ENCODE peak calls at places on chromosomes 12 and 14, in four cellular contexts. U is K562, J is SK-N-SH, O is H1. K is an unnamed sample.

GRCh38 chr12:72053604-72054003 is 115.0 kb downstream of the TPH2 start:
- DNase-seq in U (no peak), J (no peak), O (no peak), K (no peak)

GRCh38 chr12:29155079-29155478 is 6.0 kb downstream of the FAR2 start:
- DNase-seq in U (peak), J (peak), O (no peak), K (no peak)

GRCh38 chr12:90574676-90575075 is 380.3 kb downstream of the CCER1 start:
- DNase-seq in U (no peak), J (no peak), O (no peak), K (no peak)

GRCh38 chr12:121568503-121568902 is 12.3 kb downstream of the KDM2B start:
- DNase-seq in U (no peak), J (no peak), O (no peak), K (no peak)

GRCh38 chr12:124500232-124501079 is 67.0 kb downstream of the NCOR2 start:
- DNase-seq in U (no peak), J (no peak), O (peak), K (peak)

GRCh38 chr12:51941669-51942455 is 9.6 kb upstream of the ACVR1B start:
- DNase-seq in U (no peak), J (no peak), O (no peak), K (no peak)

GRCh38 chr12:31033681-31034080 is 40.0 kb upstream of the DDX11 start:
- DNase-seq in U (no peak), J (no peak), O (no peak), K (no peak)

GRCh38 chr14:88013750-88014349 is 8.9 kb downstream of the GPR65 start:
- DNase-seq in U (peak), J (peak), O (peak), K (peak)

GRCh38 chr12:20017772-20018171 is 350.6 kb upstream of the PDE3A start:
- DNase-seq in U (no peak), J (no peak), O (no peak), K (no peak)

GRCh38 chr12:46269429-46270241 is 792 bp upstream of the SLC38A1 start:
- DNase-seq in U (no peak), J (no peak), O (peak), K (peak)

GRCh38 chr12:89827592-89827991 is 119.0 kb upstream of the ATP2B1 start:
- DNase-seq in U (peak), J (no peak), O (no peak), K (no peak)

GRCh38 chr14:104421401-104421821 is 158.2 kb upstream of the C14orf180 start:
- DNase-seq in U (no peak), J (peak), O (no peak), K (no peak)

GRCh38 chr14:92783813-92784431 is 10.2 kb upstream of the GOLGA5 start:
- DNase-seq in U (peak), J (peak), O (no peak), K (no peak)

GRCh38 chr12:114011711-114012110 is 45.6 kb upstream of the RBM19 start:
- DNase-seq in U (no peak), J (no peak), O (no peak), K (no peak)

GRCh38 chr12:112140728-112141127 is 15.4 kb downstream of the TRAFD1 start:
- DNase-seq in U (no peak), J (no peak), O (no peak), K (no peak)

GRCh38 chr12:74541074-74541473 is 3.4 kb downstream of the ATXN7L3B start:
- DNase-seq in U (no peak), J (no peak), O (no peak), K (peak)

GRCh38 chr12:17060260-17060659 is 454.3 kb upstream of the LMO3 start:
- DNase-seq in U (no peak), J (no peak), O (no peak), K (no peak)

GRCh38 chr12:124928095-124928911 is 13.9 kb upstream of the UBC start:
- DNase-seq in U (no peak), J (no peak), O (no peak), K (peak)

GRCh38 chr12:6182279-6182898 is 17.8 kb upstream of the CD9 start:
- DNase-seq in U (peak), J (peak), O (no peak), K (no peak)

GRCh38 chr14:61106627-61107147 is 125.6 kb downstream of the SLC38A6 start:
- DNase-seq in U (no peak), J (peak), O (peak), K (no peak)

GRCh38 chr14:31895206-31895605 is 181.9 kb upstream of the ARHGAP5 start:
- DNase-seq in U (no peak), J (no peak), O (no peak), K (no peak)

GRCh38 chr14:22847661-22848341 is 11.4 kb downstream of the MMP14 start:
- DNase-seq in U (no peak), J (peak), O (peak), K (no peak)

GRCh38 chr14:104143521-104144452 is 5.4 kb downstream of the KIF26A start:
- DNase-seq in U (no peak), J (peak), O (peak), K (peak)

GRCh38 chr14:75132374-75133086 is 5.7 kb upstream of the NEK9 start:
- DNase-seq in U (peak), J (peak), O (peak), K (peak)

GRCh38 chr14:63996575-63997220 is 143.9 kb downstream of the SYNE2 start:
- DNase-seq in U (no peak), J (no peak), O (no peak), K (no peak)

GRCh38 chr12:112107728-112108447 is 695 bp downstream of the NAA25 start:
- DNase-seq in U (peak), J (peak), O (no peak), K (peak)

GRCh38 chr12:130511285-130511684 is 173.6 kb downstream of the PIWIL1 start:
- DNase-seq in U (no peak), J (no peak), O (no peak), K (no peak)

GRCh38 chr12:67517181-67517887 is 131.2 kb upstream of the DYRK2 start:
- DNase-seq in U (peak), J (no peak), O (no peak), K (no peak)

GRCh38 chr12:11822071-11822818 is 172.8 kb downstream of the ETV6 start:
- DNase-seq in U (no peak), J (no peak), O (no peak), K (no peak)

GRCh38 chr14:20630340-20631022 is 11.0 kb downstream of the OR6S1 start:
- DNase-seq in U (peak), J (no peak), O (peak), K (peak)

GRCh38 chr14:69904246-69904645 is 25.0 kb downstream of the SMOC1 start:
- DNase-seq in U (no peak), J (no peak), O (peak), K (no peak)

GRCh38 chr12:53737951-53738833 is 10.9 kb upstream of the CALCOCO1 start:
- DNase-seq in U (no peak), J (peak), O (peak), K (peak)

GRCh38 chr12:32499048-32499447 is 99.7 kb downstream of the FGD4 start:
- DNase-seq in U (no peak), J (no peak), O (no peak), K (no peak)

GRCh38 chr12:47383942-47384341 is 304.2 kb upstream of the AMIGO2 start:
- DNase-seq in U (no peak), J (no peak), O (no peak), K (no peak)

GRCh38 chr12:26799741-26800140 is 33.3 kb downstream of the ITPR2 start:
- DNase-seq in U (no peak), J (no peak), O (no peak), K (no peak)

GRCh38 chr12:26798013-26798412 is 35.0 kb downstream of the ITPR2 start:
- DNase-seq in U (no peak), J (no peak), O (no peak), K (no peak)

GRCh38 chr12:26798669-26799068 is 34.3 kb downstream of the ITPR2 start:
- DNase-seq in U (no peak), J (no peak), O (no peak), K (no peak)

GRCh38 chr12:26800858-26801257 is 32.1 kb downstream of the ITPR2 start:
- DNase-seq in U (no peak), J (no peak), O (no peak), K (no peak)

DNA sequence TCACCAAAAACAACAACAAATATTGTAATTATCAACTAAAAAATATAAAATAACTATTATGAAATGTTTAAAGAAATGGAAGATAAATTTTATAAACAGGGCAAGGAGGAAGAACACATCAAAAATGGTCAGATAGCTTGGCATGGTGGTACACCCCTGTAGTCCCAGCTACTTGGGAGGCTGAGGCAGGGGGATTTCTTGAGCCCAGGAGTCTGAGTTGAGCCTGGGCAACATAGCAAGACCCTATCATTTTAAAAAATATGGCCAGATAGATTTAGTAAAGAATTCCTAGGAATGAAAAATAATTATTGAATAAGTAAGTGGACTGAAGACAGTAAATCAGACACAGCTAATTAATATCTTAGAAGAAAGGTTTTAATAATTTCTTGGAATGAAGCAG is 32.6 kb downstream of the ITPR2 start:
- DNase-seq in U (no peak), J (no peak), O (no peak), K (no peak)
- TF ChIP-seq TEAD4 in U (no peak), J (no peak), O (no peak), K (no peak)

DNA sequence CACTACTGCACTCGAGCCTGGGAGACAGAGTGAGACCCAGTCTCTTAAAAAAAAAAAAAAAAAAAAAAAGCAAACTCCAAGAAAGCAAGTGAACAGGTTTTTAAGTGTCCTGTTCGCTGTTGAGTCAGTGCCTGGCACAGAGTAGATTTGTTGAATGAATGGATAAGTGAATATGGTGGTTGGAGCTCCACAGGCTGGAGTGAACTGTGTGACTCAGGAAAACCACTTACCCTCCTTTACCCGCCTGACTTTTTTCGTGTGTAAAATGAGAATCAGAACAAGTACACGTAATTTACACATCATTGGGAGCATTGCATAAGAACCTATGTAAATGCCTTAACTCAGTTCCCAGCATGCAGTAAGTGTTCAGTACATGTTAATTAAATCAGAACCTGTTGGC is 24.0 kb upstream of the ESRRB start:
- DNase-seq in U (no peak), J (no peak), O (no peak), K (no peak)
- TF ChIP-seq TEAD4 in U (no peak), J (no peak), O (no peak), K (no peak)

DNA sequence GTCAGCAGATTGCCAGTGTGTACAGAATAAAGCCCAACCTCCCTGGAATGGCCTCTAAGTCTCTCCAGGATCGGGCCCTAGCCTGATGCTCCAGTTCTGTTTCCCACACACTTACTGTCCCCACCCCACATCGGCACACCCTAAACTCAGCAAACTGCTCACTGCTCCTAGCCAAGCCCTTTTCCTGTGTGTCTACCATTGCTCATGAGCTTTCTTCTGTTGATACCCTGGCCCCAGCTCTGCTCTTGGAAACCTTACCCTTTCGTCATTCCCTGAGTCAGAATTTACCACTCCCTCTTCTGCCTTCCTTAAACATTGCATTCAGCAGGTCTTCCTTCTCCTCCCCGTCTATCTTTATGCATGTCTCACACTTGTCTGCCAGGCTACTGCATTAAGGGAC is 158.9 kb downstream of the TMX1 start:
- DNase-seq in U (no peak), J (no peak), O (no peak), K (no peak)
- TF ChIP-seq TEAD4 in U (no peak), J (no peak), O (no peak), K (no peak)

DNA sequence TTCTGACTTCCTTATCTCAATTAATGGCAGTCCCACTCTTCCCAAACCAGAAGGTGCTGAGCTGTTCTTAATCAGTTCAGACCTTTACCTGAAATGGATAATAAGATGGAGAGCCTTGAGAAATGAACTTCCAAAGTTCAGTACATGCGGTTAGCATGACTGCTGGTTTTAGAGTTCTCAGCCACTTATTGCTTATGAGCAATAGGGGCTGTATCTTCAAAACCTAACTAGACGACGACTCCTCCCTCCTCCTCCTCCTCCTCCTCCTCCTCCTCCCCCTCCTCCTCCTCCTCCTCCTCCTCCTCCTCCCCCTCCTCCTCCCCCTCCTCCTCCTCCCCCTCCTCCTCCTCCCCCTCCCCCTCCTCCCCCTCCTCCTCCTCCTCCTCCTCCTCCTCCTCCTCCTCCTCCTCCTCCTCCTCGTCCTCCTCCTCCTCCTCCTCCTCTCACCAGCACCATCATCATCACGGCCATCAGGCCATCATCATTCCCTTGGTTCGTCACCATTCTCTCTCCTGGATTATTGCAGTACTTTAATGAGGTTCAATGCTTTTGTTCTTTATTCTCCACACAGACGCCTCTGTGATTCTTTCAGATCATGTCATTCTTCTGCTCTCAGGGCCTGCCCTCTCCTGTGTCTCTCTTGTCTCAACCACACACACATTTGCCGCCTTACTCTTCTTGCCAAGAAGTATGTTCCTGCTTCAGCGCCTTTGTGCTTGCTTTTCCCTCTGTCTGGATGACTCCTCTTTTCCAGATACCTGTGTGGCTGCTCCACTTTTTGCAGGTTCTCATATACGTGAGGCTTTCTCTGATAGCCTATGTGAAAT is 2.7 kb downstream of the PCNX1 start:
- DNase-seq in U (no peak), J (no peak), O (no peak), K (no peak)
- TF ChIP-seq TEAD4 in U (no peak), J (no peak), O (no peak), K (no peak)